ENCODE peak calls at places on chromosomes 5 and 9, in seven cellular contexts. One of them, this sample, is unnamed.

GRCh38 chr5:143605403-143606005 is 202.0 kb upstream of the NR3C1 start:
- DNase-seq in A549: no peak
- DNase-seq in stomach: no peak
- DNase-seq in lower leg skin: no peak
- DNase-seq in esophagus muscularis mucosa: peak; percentile 84
- DNase-seq in ovary: no peak
- DNase-seq in upper lobe of left lung: no peak
- DNase-seq in this sample: no peak

GRCh38 chr5:102536323-102536928 is 37.6 kb upstream of the SLCO6A1 start:
- DNase-seq in A549: no peak
- DNase-seq in esophagus muscularis mucosa: no peak
- DNase-seq in upper lobe of left lung: no peak
- DNase-seq in stomach: no peak
- DNase-seq in ovary: no peak
- DNase-seq in lower leg skin: no peak
- DNase-seq in this sample: no peak

GRCh38 chr5:171521679-171522078 is 102.2 kb downstream of the FGF18 start:
- DNase-seq in esophagus muscularis mucosa: no peak
- DNase-seq in ovary: no peak
- DNase-seq in stomach: no peak
- DNase-seq in A549: peak; percentile 52
- DNase-seq in lower leg skin: no peak
- DNase-seq in upper lobe of left lung: no peak
- DNase-seq in this sample: no peak

GRCh38 chr9:81320909-81321482 is 368.4 kb downstream of the TLE1 start:
- DNase-seq in A549: no peak
- DNase-seq in stomach: no peak
- DNase-seq in upper lobe of left lung: no peak
- DNase-seq in esophagus muscularis mucosa: no peak
- DNase-seq in ovary: no peak
- DNase-seq in lower leg skin: no peak
- DNase-seq in this sample: no peak

GRCh38 chr9:133888048-133888778 is 103.9 kb downstream of the VAV2 start:
- DNase-seq in stomach: no peak
- DNase-seq in lower leg skin: no peak
- DNase-seq in A549: no peak
- DNase-seq in ovary: no peak
- DNase-seq in upper lobe of left lung: no peak
- DNase-seq in esophagus muscularis mucosa: no peak
- DNase-seq in this sample: no peak

GRCh38 chr5:389197-389821 is 53.7 kb upstream of the EXOC3 start:
- DNase-seq in stomach: no peak
- DNase-seq in ovary: peak; percentile 4
- DNase-seq in lower leg skin: peak; percentile 80
- DNase-seq in A549: no peak
- DNase-seq in upper lobe of left lung: peak; percentile 59
- DNase-seq in esophagus muscularis mucosa: peak; percentile 24
- DNase-seq in this sample: no peak

GRCh38 chr5:109496112-109496511 is 86.3 kb upstream of the PJA2 start:
- DNase-seq in lower leg skin: no peak
- DNase-seq in ovary: no peak
- DNase-seq in esophagus muscularis mucosa: no peak
- DNase-seq in upper lobe of left lung: no peak
- DNase-seq in stomach: no peak
- DNase-seq in A549: no peak
- DNase-seq in this sample: no peak

GRCh38 chr5:128081111-128081865 is 2.3 kb upstream of the SLC12A2 start:
- DNase-seq in ovary: no peak
- DNase-seq in A549: peak; percentile 42
- DNase-seq in upper lobe of left lung: no peak
- DNase-seq in lower leg skin: no peak
- DNase-seq in esophagus muscularis mucosa: no peak
- DNase-seq in stomach: no peak
- DNase-seq in this sample: no peak

GRCh38 chr9:138022121-138022741 is 144.6 kb downstream of the CACNA1B start:
- DNase-seq in upper lobe of left lung: peak; percentile 39
- DNase-seq in stomach: peak; percentile 23
- DNase-seq in ovary: no peak
- DNase-seq in esophagus muscularis mucosa: no peak
- DNase-seq in lower leg skin: peak; percentile 70
- DNase-seq in A549: peak; percentile 34
- DNase-seq in this sample: no peak

GRCh38 chr5:135392256-135392655 is 6.8 kb downstream of the MACROH2A1 start:
- DNase-seq in esophagus muscularis mucosa: peak; percentile 72
- DNase-seq in A549: no peak
- DNase-seq in upper lobe of left lung: no peak
- DNase-seq in lower leg skin: no peak
- DNase-seq in ovary: no peak
- DNase-seq in stomach: no peak
- DNase-seq in this sample: no peak

GRCh38 chr5:95823241-95823737 is 763 bp upstream of the GLRX start:
- DNase-seq in lower leg skin: peak; percentile 85
- DNase-seq in stomach: no peak
- DNase-seq in upper lobe of left lung: no peak
- DNase-seq in A549: no peak
- DNase-seq in ovary: no peak
- DNase-seq in esophagus muscularis mucosa: no peak
- DNase-seq in this sample: no peak

GRCh38 chr5:95824747-95825146 is 2.2 kb upstream of the GLRX start:
- DNase-seq in upper lobe of left lung: no peak
- DNase-seq in esophagus muscularis mucosa: no peak
- DNase-seq in A549: no peak
- DNase-seq in lower leg skin: peak; percentile 57
- DNase-seq in stomach: no peak
- DNase-seq in ovary: no peak
- DNase-seq in this sample: no peak

GRCh38 chr5:95822408-95823240 is at the start of gene GLRX:
- DNase-seq in upper lobe of left lung: no peak
- DNase-seq in A549: peak; percentile 88
- DNase-seq in lower leg skin: peak; percentile 94
- DNase-seq in esophagus muscularis mucosa: peak; percentile 96
- DNase-seq in stomach: peak; percentile 81
- DNase-seq in ovary: peak; percentile 57
- DNase-seq in this sample: peak; percentile 59

GRCh38 chr5:95823738-95824609 is 1.4 kb upstream of the GLRX start:
- DNase-seq in lower leg skin: peak; percentile 94
- DNase-seq in stomach: peak; percentile 54
- DNase-seq in upper lobe of left lung: no peak
- DNase-seq in ovary: peak; percentile 72
- DNase-seq in esophagus muscularis mucosa: no peak
- DNase-seq in A549: peak; percentile 90
- DNase-seq in this sample: peak; percentile 41

DNA sequence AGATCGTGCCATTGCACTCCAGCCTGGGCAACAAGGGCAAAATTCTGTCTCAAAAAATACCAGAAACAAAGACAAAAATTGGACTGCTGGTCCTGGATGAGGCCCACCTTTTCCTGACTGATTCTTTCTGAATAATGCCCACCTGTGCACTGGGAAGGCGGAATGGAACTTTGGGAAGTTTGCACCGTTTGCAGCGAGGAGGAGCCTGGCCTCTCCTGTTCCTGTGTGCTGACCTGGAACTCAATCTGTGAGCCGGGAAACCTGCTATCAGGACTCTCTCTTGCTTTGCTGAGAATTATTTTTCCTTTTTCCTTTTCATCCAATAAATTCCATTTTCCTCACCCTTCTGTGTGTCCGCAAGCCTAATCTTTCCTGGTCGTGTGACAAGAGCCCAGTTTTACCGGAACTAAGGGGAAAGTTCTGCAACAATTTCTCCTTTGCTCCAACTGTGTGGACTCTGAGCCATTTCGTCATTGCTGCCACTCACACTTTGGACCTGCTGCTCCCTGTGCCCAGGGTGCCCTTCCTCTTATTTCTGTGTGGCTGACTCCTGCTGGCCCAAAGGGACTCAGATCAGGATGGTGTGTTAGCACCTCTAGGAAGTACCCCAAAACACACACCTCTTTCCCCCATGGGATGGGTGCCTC is 4.5 kb upstream of the GLRX start:
- DNase-seq in A549: no peak
- DNase-seq in lower leg skin: peak; percentile 70
- DNase-seq in stomach: peak; percentile 51
- DNase-seq in upper lobe of left lung: no peak
- DNase-seq in esophagus muscularis mucosa: no peak
- DNase-seq in ovary: no peak
- DNase-seq in this sample: no peak
- TF ChIP-seq POLR2A in A549: no peak
- TF ChIP-seq POLR2A in lower leg skin: no peak
- TF ChIP-seq POLR2A in stomach: no peak
- TF ChIP-seq POLR2A in upper lobe of left lung: no peak
- TF ChIP-seq POLR2A in esophagus muscularis mucosa: no peak
- TF ChIP-seq POLR2A in ovary: no peak
- TF ChIP-seq POLR2A in this sample: no peak

GRCh38 chr5:132475531-132475930 is 15.0 kb downstream of the IRF1 start:
- DNase-seq in esophagus muscularis mucosa: no peak
- DNase-seq in lower leg skin: no peak
- DNase-seq in A549: no peak
- DNase-seq in ovary: no peak
- DNase-seq in upper lobe of left lung: no peak
- DNase-seq in stomach: peak; percentile 25
- DNase-seq in this sample: no peak

GRCh38 chr5:132478498-132478855 is 12.1 kb downstream of the IRF1 start:
- DNase-seq in ovary: no peak
- DNase-seq in esophagus muscularis mucosa: no peak
- DNase-seq in lower leg skin: no peak
- DNase-seq in A549: no peak
- DNase-seq in upper lobe of left lung: no peak
- DNase-seq in stomach: no peak
- DNase-seq in this sample: no peak

GRCh38 chr5:132475939-132476852 is 14.4 kb downstream of the IRF1 start:
- DNase-seq in A549: no peak
- DNase-seq in lower leg skin: no peak
- DNase-seq in stomach: peak; percentile 32
- DNase-seq in ovary: no peak
- DNase-seq in upper lobe of left lung: no peak
- DNase-seq in esophagus muscularis mucosa: no peak
- DNase-seq in this sample: no peak

GRCh38 chr5:132477784-132478497 is 12.6 kb downstream of the IRF1 start:
- DNase-seq in upper lobe of left lung: peak; percentile 55
- DNase-seq in ovary: no peak
- DNase-seq in stomach: no peak
- DNase-seq in esophagus muscularis mucosa: no peak
- DNase-seq in A549: no peak
- DNase-seq in lower leg skin: no peak
- DNase-seq in this sample: no peak

DNA sequence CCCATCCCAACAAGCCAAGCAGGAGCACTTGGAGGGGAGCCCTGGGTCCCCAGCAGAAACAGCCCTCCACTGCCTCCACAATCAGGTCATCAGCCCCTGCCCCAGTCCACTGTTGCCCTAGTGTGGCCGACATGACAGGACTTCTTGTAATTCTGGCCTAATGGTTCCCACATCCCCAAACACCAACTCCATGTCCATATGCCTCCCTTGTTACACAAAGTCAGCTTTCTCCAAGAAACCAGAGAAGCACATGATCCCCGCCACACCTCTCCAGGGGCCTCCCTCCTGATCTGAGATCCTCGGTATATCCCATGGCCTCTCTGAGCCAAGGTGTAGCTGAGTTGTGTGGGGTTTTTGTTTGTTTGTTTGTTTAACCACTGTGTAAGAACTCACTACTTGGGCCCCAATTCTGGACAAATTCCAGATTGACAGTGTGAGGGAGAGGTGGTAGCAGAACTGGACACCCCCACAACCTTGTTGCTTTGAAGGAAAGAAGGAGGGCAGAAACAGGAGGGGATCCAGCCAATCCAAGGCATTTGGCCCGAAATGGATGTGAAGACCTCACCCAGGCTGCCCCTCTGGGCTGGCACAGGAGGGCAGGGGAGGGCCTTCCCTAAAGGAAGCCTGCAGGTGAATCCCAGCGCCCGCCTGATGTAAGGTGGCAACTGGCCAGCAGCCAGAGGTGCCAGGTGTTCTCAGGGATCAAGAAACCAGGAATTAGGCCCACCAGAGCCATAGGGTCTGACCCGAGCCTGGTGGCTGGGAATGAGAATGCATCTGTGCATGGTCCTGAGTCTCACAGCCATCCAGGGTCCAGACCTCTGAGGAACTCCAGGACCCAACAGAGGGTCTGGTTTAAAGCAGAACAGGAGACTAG is 13.5 kb downstream of the IRF1 start:
- DNase-seq in esophagus muscularis mucosa: no peak
- DNase-seq in lower leg skin: no peak
- DNase-seq in upper lobe of left lung: no peak
- DNase-seq in stomach: no peak
- DNase-seq in ovary: no peak
- DNase-seq in A549: no peak
- DNase-seq in this sample: no peak
- TF ChIP-seq CTCF in esophagus muscularis mucosa: no peak
- TF ChIP-seq CTCF in lower leg skin: no peak
- TF ChIP-seq CTCF in upper lobe of left lung: no peak
- TF ChIP-seq CTCF in stomach: no peak
- TF ChIP-seq CTCF in ovary: no peak
- TF ChIP-seq CTCF in A549: no peak
- TF ChIP-seq CTCF in this sample: no peak

GRCh38 chr9:68974901-68975300 is 39.0 kb downstream of the PRKACG start:
- DNase-seq in A549: no peak
- DNase-seq in ovary: no peak
- DNase-seq in stomach: no peak
- DNase-seq in upper lobe of left lung: peak; percentile 10
- DNase-seq in esophagus muscularis mucosa: no peak
- DNase-seq in lower leg skin: no peak
- DNase-seq in this sample: no peak
- H3K4me3 ChIP-seq in A549: no peak overlapping the region
- H3K4me3 ChIP-seq in ovary: no peak overlapping the region
- H3K4me3 ChIP-seq in stomach: no peak overlapping the region
- H3K4me3 ChIP-seq in upper lobe of left lung: peak overlapping the region; percentile 31
- H3K4me3 ChIP-seq in esophagus muscularis mucosa: peak overlapping the region; percentile 10
- H3K4me3 ChIP-seq in lower leg skin: no peak overlapping the region
- H3K4me3 ChIP-seq in this sample: no peak overlapping the region

DNA sequence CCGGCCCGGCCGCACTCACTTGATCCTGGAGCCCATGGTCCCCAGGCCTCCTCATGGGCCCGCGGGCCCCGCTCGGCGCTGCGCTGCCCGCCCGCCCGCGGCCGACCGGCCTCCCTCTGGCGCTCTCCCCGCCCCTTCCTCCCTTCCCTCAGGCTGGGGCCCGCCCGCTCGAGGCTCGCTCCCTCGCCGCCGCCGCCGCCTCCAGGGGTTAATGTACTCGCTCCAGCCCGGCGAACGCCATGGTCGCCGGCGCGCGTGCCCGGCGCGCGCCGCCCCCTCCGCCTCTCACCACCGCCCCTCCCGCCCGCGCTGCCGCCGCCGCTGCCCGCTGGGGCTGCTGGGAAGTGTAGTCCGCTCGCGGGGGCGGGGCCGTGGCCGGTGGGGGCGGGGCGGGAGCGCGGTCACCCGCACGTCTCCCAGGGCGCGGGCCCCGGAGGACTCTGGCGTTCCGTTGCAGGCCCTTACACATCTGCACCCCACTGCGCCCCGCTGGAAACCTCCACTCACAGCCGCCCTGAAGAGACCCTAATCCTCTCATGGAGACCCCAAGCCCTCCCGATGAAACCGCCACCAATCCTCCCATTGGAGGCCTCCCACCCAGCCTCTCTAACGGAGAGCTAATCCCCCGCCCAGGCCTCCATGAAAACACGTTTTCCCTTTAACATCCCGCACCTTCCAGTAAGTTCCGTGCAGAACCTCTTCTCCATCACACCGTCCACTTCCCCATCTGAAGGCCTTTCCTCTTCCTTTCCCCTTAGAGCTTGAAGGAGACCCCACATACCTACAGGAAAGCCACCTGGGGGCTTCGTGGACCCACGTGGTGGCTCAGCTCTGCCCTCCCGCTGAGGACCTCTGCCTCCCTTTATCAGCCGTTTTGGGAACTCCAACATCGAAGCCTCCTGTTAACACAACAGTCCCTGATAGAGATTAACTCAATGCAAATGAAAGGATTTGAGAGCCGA is at the start of gene DENND1A:
- DNase-seq in A549: peak; percentile 93
- DNase-seq in ovary: peak; percentile 88
- DNase-seq in lower leg skin: peak; percentile 97
- DNase-seq in stomach: peak; percentile 94
- DNase-seq in esophagus muscularis mucosa: peak; percentile 97
- DNase-seq in upper lobe of left lung: peak; percentile 99
- DNase-seq in this sample: peak; percentile 78
- TF ChIP-seq POLR2A in A549: peak; percentile 60
- TF ChIP-seq POLR2A in ovary: peak; percentile 23
- TF ChIP-seq POLR2A in lower leg skin: no peak
- TF ChIP-seq POLR2A in stomach: no peak
- TF ChIP-seq POLR2A in esophagus muscularis mucosa: no peak
- TF ChIP-seq POLR2A in upper lobe of left lung: no peak
- TF ChIP-seq POLR2A in this sample: peak; percentile 55